ENCODE peak calls at places on chromosomes 5 and 9, in ten cellular contexts. Q is upper lobe of left lung, C is HCT116, D is H1, F is SK-N-SH, Y is GM23338, N is prostate gland, H is GM12878, T is HepG2, R is transverse colon. P is an unnamed sample. For H3K4me1, the result is how much of the 10 kb centered on the place peaks cover.

GRCh38 chr5:60334281-60334713 is 365.7 kb downstream of the DEPDC1B start:
- DNase-seq in T (peak), Y (no peak), F (no peak), R (no peak), C (no peak), D (no peak), H (no peak), Q (no peak), N (no peak), P (no peak)

GRCh38 chr9:127049044-127049443 is 73.4 kb downstream of the ANGPTL2 start:
- DNase-seq in H (peak), F (no peak), N (peak), Q (no peak), D (no peak), C (no peak), Y (no peak), T (no peak), R (peak), P (peak)

GRCh38 chr5:135451581-135452360 is at the start of gene TIFAB:
- DNase-seq in H (no peak), Q (no peak), Y (no peak), R (no peak), N (no peak), T (no peak), C (no peak), D (no peak), F (no peak), P (peak)

GRCh38 chr9:37908698-37909186 is 4.8 kb upstream of the SLC25A51 start:
- DNase-seq in Y (no peak), F (no peak), R (no peak), Q (no peak), D (no peak), N (no peak), C (no peak), H (no peak), T (peak), P (no peak)

GRCh38 chr9:97808972-97809371 is 44.1 kb upstream of the FOXE1 start:
- DNase-seq in Y (no peak), N (no peak), T (no peak), F (no peak), R (no peak), H (no peak), C (no peak), D (no peak), Q (no peak), P (no peak)

GRCh38 chr5:1268666-1269065 is 26.2 kb downstream of the TERT start:
- DNase-seq in Y (no peak), T (no peak), C (no peak), R (no peak), H (no peak), Q (no peak), N (no peak), D (no peak), F (no peak), P (no peak)

GRCh38 chr5:160325716-160326115 is 13.4 kb upstream of the CCNJL start:
- DNase-seq in N (no peak), C (no peak), T (no peak), R (no peak), Y (no peak), D (no peak), F (no peak), H (no peak), Q (no peak), P (no peak)

GRCh38 chr9:106880863-106881262 is 17.9 kb downstream of the ZNF462 start:
- DNase-seq in D (no peak), F (no peak), Y (no peak), R (no peak), H (no peak), N (no peak), Q (no peak), T (no peak), C (no peak), P (no peak)

GRCh38 chr9:85521331-85522197 is 220.2 kb downstream of the AGTPBP1 start:
- DNase-seq in T (no peak), Y (no peak), H (no peak), C (no peak), F (no peak), R (no peak), N (peak), D (no peak), Q (peak), P (no peak)

GRCh38 chr5:163619951-163620350 is 114.5 kb downstream of the MAT2B start:
- DNase-seq in C (no peak), D (no peak), F (peak), N (no peak), Q (no peak), T (no peak), R (no peak), Y (no peak), H (no peak), P (no peak)

GRCh38 chr9:935348-935965 is 41.0 kb upstream of the DMRT3 start:
- DNase-seq in Q (no peak), H (no peak), Y (no peak), R (no peak), C (no peak), T (no peak), D (no peak), N (no peak), F (peak), P (no peak)

GRCh38 chr9:130794923-130795495 is 40.0 kb upstream of the ABL1 start:
- DNase-seq in N (no peak), D (no peak), Y (peak), H (no peak), F (no peak), T (no peak), R (no peak), C (no peak), Q (no peak), P (no peak)

GRCh38 chr5:132428811-132429440 is 59.4 kb downstream of the SLC22A5 start:
- DNase-seq in T (no peak), D (no peak), H (no peak), R (no peak), Y (no peak), C (no peak), Q (no peak), N (no peak), F (no peak), P (no peak)

GRCh38 chr9:93761822-93762221 is 185.4 kb downstream of the PHF2 start:
- DNase-seq in R (no peak), F (no peak), C (no peak), Q (no peak), H (no peak), N (no peak), D (no peak), Y (no peak), T (no peak), P (no peak)

GRCh38 chr5:143401846-143402463 is 1.5 kb downstream of the NR3C1 start:
- DNase-seq in C (no peak), N (no peak), T (peak), Y (no peak), F (no peak), H (no peak), Q (no peak), D (no peak), R (no peak), P (no peak)

GRCh38 chr9:114588671-114589526 is 1.3 kb downstream of the ATP6V1G1 start:
- DNase-seq in C (no peak), N (no peak), D (no peak), R (no peak), T (no peak), Q (no peak), F (no peak), Y (peak), H (no peak), P (no peak)

GRCh38 chr5:1659100-1660036 is 135.6 kb upstream of the LPCAT1 start:
- DNase-seq in R (no peak), D (no peak), Q (peak), T (no peak), N (no peak), H (no peak), Y (no peak), C (no peak), F (peak), P (no peak)

GRCh38 chr5:43155394-43156096 is 34.8 kb downstream of the ZNF131 start:
- DNase-seq in H (no peak), D (no peak), F (no peak), T (no peak), N (no peak), Y (peak), R (no peak), C (no peak), Q (no peak), P (no peak)

GRCh38 chr9:89564257-89564878 is 40.4 kb upstream of the GADD45G start:
- DNase-seq in C (peak), F (peak), H (no peak), N (no peak), D (peak), R (no peak), Y (peak), Q (no peak), T (peak), P (no peak)

GRCh38 chr5:11054014-11054413 is 293.0 kb upstream of the DAP start:
- DNase-seq in R (no peak), N (no peak), Q (no peak), Y (no peak), F (no peak), H (no peak), D (no peak), C (no peak), T (no peak), P (no peak)

GRCh38 chr5:126695081-126695480 is 81.9 kb upstream of the LMNB1 start:
- DNase-seq in R (no peak), Y (no peak), Q (no peak), N (no peak), F (no peak), C (no peak), T (no peak), H (no peak), D (no peak), P (no peak)

GRCh38 chr5:142307491-142307890 is 17.3 kb downstream of the SPRY4 start:
- DNase-seq in N (no peak), C (no peak), T (no peak), D (no peak), Q (no peak), F (no peak), Y (no peak), H (no peak), R (no peak), P (no peak)

GRCh38 chr5:97820138-97820537 is 637.1 kb upstream of the RIOK2 start:
- DNase-seq in N (no peak), Y (no peak), D (no peak), H (no peak), F (no peak), R (no peak), C (no peak), T (no peak), Q (no peak), P (no peak)

GRCh38 chr9:14271078-14271673 is 42.8 kb downstream of the NFIB start:
- DNase-seq in Q (no peak), D (no peak), H (no peak), T (peak), N (peak), R (peak), F (peak), C (no peak), Y (peak), P (peak)

GRCh38 chr5:107135391-107135790 is 535.3 kb downstream of the EFNA5 start:
- DNase-seq in H (no peak), T (no peak), Y (no peak), D (no peak), N (no peak), C (no peak), Q (no peak), F (no peak), R (no peak), P (no peak)

GRCh38 chr9:33750839-33751339 is 44.5 kb upstream of the PRSS3 start:
- DNase-seq in Q (peak), C (no peak), T (no peak), R (no peak), H (no peak), D (no peak), Y (peak), N (no peak), F (peak), P (no peak)

GRCh38 chr9:16363073-16363781 is 507.2 kb downstream of the BNC2 start:
- DNase-seq in C (no peak), Q (no peak), F (no peak), T (no peak), R (no peak), H (no peak), D (no peak), Y (no peak), N (no peak), P (no peak)

GRCh38 chr5:13859285-13859684 is 85.2 kb downstream of the DNAH5 start:
- DNase-seq in F (no peak), Y (no peak), T (no peak), Q (no peak), D (no peak), N (no peak), C (no peak), H (no peak), R (no peak), P (no peak)

GRCh38 chr5:175282611-175283225 is 161.3 kb downstream of the DRD1 start:
- DNase-seq in C (no peak), T (no peak), Q (no peak), H (no peak), N (no peak), R (no peak), D (no peak), F (no peak), Y (no peak), P (no peak)

GRCh38 chr9:111179577-111179976 is 141.3 kb upstream of the LPAR1 start:
- DNase-seq in Y (no peak), F (no peak), T (no peak), Q (no peak), D (no peak), C (no peak), H (peak), N (no peak), R (peak), P (no peak)

GRCh38 chr5:80191991-80192398 is 63.9 kb downstream of the SERINC5 start:
- DNase-seq in Q (no peak), T (no peak), C (no peak), R (peak), N (no peak), Y (peak), D (peak), H (no peak), F (no peak), P (no peak)

GRCh38 chr5:150469718-150470470 is 20.4 kb upstream of the RPS14 start:
- DNase-seq in N (no peak), Q (no peak), C (no peak), T (no peak), R (no peak), D (no peak), Y (no peak), H (no peak), F (no peak), P (no peak)

GRCh38 chr5:102231693-102232619 is 64.1 kb downstream of the SLCO4C1 start:
- DNase-seq in H (no peak), Y (no peak), N (no peak), R (no peak), Q (no peak), D (no peak), C (no peak), T (no peak), F (no peak), P (no peak)

GRCh38 chr5:139764250-139764791 is 31.3 kb upstream of the PSD2 start:
- DNase-seq in N (no peak), D (no peak), Q (peak), T (no peak), H (no peak), R (no peak), Y (peak), C (no peak), F (peak), P (no peak)

GRCh38 chr5:39256472-39256871 is 37.1 kb upstream of the FYB1 start:
- DNase-seq in D (no peak), T (no peak), Y (no peak), R (peak), H (peak), F (no peak), C (no peak), N (no peak), Q (no peak), P (no peak)

GRCh38 chr9:131951905-131952304 is 127.8 kb downstream of the MED27 start:
- DNase-seq in T (no peak), Q (no peak), F (peak), R (no peak), N (no peak), C (no peak), H (no peak), D (no peak), Y (no peak), P (no peak)

GRCh38 chr9:111952559-111952958 is 55.9 kb downstream of the UGCG start:
- DNase-seq in H (no peak), T (no peak), F (no peak), Y (no peak), Q (no peak), C (no peak), R (no peak), N (no peak), D (no peak), P (no peak)

GRCh38 chr9:82334286-82334685 is 345.7 kb downstream of the SPATA31D1 start:
- DNase-seq in F (no peak), H (no peak), D (no peak), Y (no peak), R (no peak), Q (no peak), N (no peak), T (no peak), C (no peak), P (no peak)
- TF ChIP-seq POLR2AphosphoS5 in F (no peak), H (no peak), D (no peak), Y (no peak), R (no peak), Q (no peak), N (no peak), T (no peak), C (no peak), P (no peak)

DNA sequence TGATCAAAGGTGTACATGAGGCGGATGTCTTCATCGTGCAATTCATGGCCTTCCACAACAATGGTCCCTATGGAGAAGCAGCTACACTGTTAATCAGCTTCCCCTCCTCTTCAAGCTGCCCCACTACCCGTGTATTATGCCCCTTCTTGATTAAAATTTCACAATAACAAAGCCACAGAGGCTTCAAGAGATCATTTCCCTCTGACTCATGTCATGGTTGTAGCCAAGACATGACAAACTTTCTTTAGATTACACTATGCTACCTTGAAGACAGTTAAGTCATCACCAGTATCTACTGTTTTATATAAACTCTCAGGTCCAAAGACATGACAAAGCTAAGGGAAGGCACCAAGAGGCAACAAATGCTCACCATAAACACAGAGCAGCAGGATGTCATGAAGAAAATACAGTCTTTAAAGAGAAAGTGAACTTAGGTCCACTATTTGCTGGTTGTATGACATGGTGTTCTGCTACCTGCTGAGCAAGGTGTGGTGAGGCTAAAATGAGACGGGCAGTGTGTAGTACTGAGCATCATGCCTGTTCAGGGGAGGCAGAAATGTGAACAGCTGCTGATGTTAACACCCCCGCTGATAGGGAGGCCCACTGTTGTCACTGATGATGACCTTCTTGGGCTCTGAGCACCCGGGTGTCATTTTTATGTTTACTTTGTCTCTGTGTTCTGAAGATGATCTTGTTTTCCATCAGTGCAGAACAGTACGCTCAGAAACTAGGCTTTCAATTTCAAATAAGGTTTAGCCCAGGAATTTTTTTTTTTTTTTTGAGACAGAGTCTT is 48.3 kb downstream of the IARS1 start:
- DNase-seq in D (no peak), C (no peak), Q (no peak), F (no peak), Y (no peak), T (no peak), N (no peak), R (no peak), H (no peak), P (no peak)
- H3K4me3 ChIP-seq in D (no peak), C (no peak), Q (no peak), F (no peak), Y (no peak), T (no peak), N (no peak), R (no peak), H (no peak), P (no peak)

DNA sequence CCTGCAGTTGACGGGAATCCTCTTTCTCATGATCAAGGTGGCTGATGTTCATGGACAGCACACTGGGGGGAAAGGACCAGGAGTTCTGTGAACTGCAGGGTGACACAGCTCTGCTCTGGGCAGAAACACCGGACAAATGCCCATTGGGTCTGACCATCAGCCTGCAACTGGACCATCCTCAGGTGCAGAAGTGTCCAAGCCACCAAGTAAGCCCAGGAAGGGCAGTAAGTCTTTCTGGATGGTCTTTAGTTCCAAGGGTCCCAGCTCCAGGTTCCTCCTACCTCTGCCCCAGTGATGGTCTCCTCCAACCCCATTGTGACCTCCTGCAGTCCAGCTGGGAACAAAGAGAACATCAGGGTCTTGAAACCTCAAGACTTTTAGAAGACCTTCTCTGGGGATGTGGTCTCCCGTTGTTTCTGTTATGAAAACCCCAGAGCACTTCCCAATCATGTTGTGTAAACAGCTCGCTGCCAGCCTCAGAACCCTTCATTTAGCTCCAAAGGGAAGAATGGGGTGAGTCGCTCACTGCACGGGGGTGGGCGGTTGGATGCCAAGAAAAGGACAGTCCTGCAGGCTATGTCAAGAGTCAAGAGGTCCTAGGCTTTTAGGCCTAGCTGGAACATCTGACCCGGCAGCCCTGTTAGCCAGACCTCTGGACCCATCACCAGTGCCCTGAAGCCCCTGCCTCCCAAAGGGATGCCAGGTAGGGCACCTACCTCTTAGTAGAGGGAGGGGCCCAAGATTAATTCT is 41.8 kb upstream of the TCF7 start:
- DNase-seq in Q (no peak), N (no peak), R (no peak), C (no peak), T (no peak), Y (no peak), H (no peak), D (no peak), F (no peak), P (no peak)
- H3K4me1 ChIP-seq in Q (under half), N (under half), R (under half), C (under half), T (half or more), Y (under half), H (under half), D (under half), F (under half), P (under half)

GRCh38 chr9:123678878-123679329 is 251.0 kb downstream of the DENND1A start:
- DNase-seq in R (no peak), H (no peak), C (no peak), Y (no peak), N (no peak), F (peak), D (no peak), Q (no peak), T (peak), P (no peak)

GRCh38 chr9:123678038-123678877 is 251.7 kb downstream of the DENND1A start:
- DNase-seq in F (peak), N (no peak), Q (no peak), T (peak), R (peak), H (no peak), D (no peak), Y (no peak), C (no peak), P (peak)

GRCh38 chr9:123680382-123680781 is 249.5 kb downstream of the DENND1A start:
- DNase-seq in C (no peak), D (no peak), R (no peak), H (no peak), T (no peak), N (no peak), F (no peak), Q (no peak), Y (no peak), P (no peak)

GRCh38 chr9:123682746-123683145 is 247.2 kb downstream of the DENND1A start:
- DNase-seq in T (no peak), Q (no peak), N (no peak), C (no peak), D (no peak), H (no peak), F (no peak), Y (no peak), R (no peak), P (no peak)

DNA sequence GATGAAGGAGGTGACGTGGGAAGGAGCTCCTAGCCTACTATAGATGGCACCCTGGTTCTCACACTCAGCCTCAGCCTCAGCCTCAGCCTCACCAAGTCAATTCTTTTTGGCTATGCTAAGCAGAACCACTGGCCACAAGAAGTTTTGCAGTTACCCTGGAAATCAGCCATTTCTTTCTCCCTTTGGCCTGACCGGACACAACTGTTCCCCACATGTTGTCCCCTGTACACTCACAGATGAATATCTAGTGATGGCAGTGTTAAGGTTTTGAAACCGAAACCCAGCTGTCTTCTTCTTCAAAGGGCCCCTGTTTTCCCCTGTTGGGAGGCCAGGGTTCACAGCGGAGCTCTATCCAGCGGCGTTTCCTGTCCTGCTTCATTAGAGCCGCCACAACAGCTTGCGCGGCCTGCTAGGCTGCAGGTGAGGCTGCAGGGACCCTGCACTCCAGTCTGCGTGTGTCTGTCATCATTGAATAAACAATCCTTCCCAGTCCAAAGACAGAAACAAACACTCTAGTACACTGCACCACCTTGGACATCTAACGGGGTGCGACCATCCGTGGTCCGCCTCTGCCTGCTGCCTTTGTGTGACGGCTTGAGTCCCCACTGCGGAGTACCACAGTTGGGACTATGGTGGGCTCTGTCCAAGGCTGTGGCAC is 250.5 kb downstream of the DENND1A start:
- DNase-seq in Y (no peak), R (peak), C (no peak), N (no peak), H (peak), Q (peak), F (peak), T (peak), D (no peak), P (no peak)
- TF ChIP-seq POLR2AphosphoS5 in Y (no peak), R (no peak), C (no peak), N (no peak), H (peak), Q (no peak), F (no peak), T (no peak), D (no peak), P (no peak)

P was measured in stomach.